ENCODE peak calls at places on chromosomes 12 and 14, in nine cellular contexts. One of them, this sample, is unnamed.

GRCh38 chr12:91349451-91349850 is 166.8 kb upstream of the DCN start:
- DNase-seq in fibroblast of mammary gland: peak; percentile 29
- DNase-seq in stimulated activated CD8-positive, alpha-beta memory T cell treated with anti-CD3 and anti-CD28 coated beads, Interleukin-4, amount 100 ng/mL, for 1 hour: no peak
- DNase-seq in ELR: no peak
- DNase-seq in hypothalamus: no peak
- DNase-seq in NCI-H1105 treated with DMSO at 0.1 percent for 48 hours: no peak
- DNase-seq in activated T-cell treated with anti-CD3 and anti-CD28 coated beads, Interleukin-2, amount 50 U/mL, for 72 hours: no peak
- DNase-seq in GM10248: no peak
- DNase-seq in SK-MEL-5: no peak
- DNase-seq in this sample: no peak

GRCh38 chr12:107894589-107894988 is 120.1 kb downstream of the ASCL4 start:
- DNase-seq in NCI-H1105 treated with DMSO at 0.1 percent for 48 hours: no peak
- DNase-seq in stimulated activated CD8-positive, alpha-beta memory T cell treated with anti-CD3 and anti-CD28 coated beads, Interleukin-4, amount 100 ng/mL, for 1 hour: no peak
- DNase-seq in fibroblast of mammary gland: peak; percentile 20
- DNase-seq in GM10248: no peak
- DNase-seq in SK-MEL-5: no peak
- DNase-seq in ELR: peak; percentile 60
- DNase-seq in hypothalamus: no peak
- DNase-seq in activated T-cell treated with anti-CD3 and anti-CD28 coated beads, Interleukin-2, amount 50 U/mL, for 72 hours: no peak
- DNase-seq in this sample: no peak

GRCh38 chr14:100193417-100194357 is 34.2 kb upstream of the DEGS2 start:
- DNase-seq in ELR: peak; percentile 19
- DNase-seq in stimulated activated CD8-positive, alpha-beta memory T cell treated with anti-CD3 and anti-CD28 coated beads, Interleukin-4, amount 100 ng/mL, for 1 hour: no peak
- DNase-seq in NCI-H1105 treated with DMSO at 0.1 percent for 48 hours: no peak
- DNase-seq in SK-MEL-5: peak; percentile 49
- DNase-seq in GM10248: peak; percentile 45
- DNase-seq in hypothalamus: peak; percentile 22
- DNase-seq in fibroblast of mammary gland: no peak
- DNase-seq in activated T-cell treated with anti-CD3 and anti-CD28 coated beads, Interleukin-2, amount 50 U/mL, for 72 hours: peak; percentile 22
- DNase-seq in this sample: no peak

GRCh38 chr12:131991816-131992430 is 42.2 kb downstream of the EP400 start:
- DNase-seq in SK-MEL-5: no peak
- DNase-seq in GM10248: no peak
- DNase-seq in fibroblast of mammary gland: no peak
- DNase-seq in ELR: no peak
- DNase-seq in NCI-H1105 treated with DMSO at 0.1 percent for 48 hours: no peak
- DNase-seq in stimulated activated CD8-positive, alpha-beta memory T cell treated with anti-CD3 and anti-CD28 coated beads, Interleukin-4, amount 100 ng/mL, for 1 hour: no peak
- DNase-seq in activated T-cell treated with anti-CD3 and anti-CD28 coated beads, Interleukin-2, amount 50 U/mL, for 72 hours: no peak
- DNase-seq in hypothalamus: no peak
- DNase-seq in this sample: no peak

GRCh38 chr12:57272337-57273151 is 21.6 kb upstream of the STAC3 start:
- DNase-seq in NCI-H1105 treated with DMSO at 0.1 percent for 48 hours: no peak
- DNase-seq in ELR: peak; percentile 20
- DNase-seq in activated T-cell treated with anti-CD3 and anti-CD28 coated beads, Interleukin-2, amount 50 U/mL, for 72 hours: no peak
- DNase-seq in fibroblast of mammary gland: peak; percentile 38
- DNase-seq in SK-MEL-5: no peak
- DNase-seq in hypothalamus: no peak
- DNase-seq in stimulated activated CD8-positive, alpha-beta memory T cell treated with anti-CD3 and anti-CD28 coated beads, Interleukin-4, amount 100 ng/mL, for 1 hour: no peak
- DNase-seq in GM10248: no peak
- DNase-seq in this sample: peak; percentile 65

GRCh38 chr12:99911076-99911475 is 73.7 kb downstream of the ANKS1B start:
- DNase-seq in GM10248: no peak
- DNase-seq in SK-MEL-5: peak; percentile 38
- DNase-seq in fibroblast of mammary gland: peak; percentile 95
- DNase-seq in NCI-H1105 treated with DMSO at 0.1 percent for 48 hours: no peak
- DNase-seq in hypothalamus: no peak
- DNase-seq in stimulated activated CD8-positive, alpha-beta memory T cell treated with anti-CD3 and anti-CD28 coated beads, Interleukin-4, amount 100 ng/mL, for 1 hour: no peak
- DNase-seq in activated T-cell treated with anti-CD3 and anti-CD28 coated beads, Interleukin-2, amount 50 U/mL, for 72 hours: no peak
- DNase-seq in ELR: peak; percentile 92
- DNase-seq in this sample: peak; percentile 91

GRCh38 chr12:5964913-5965900 is 20.1 kb upstream of the ANO2 start:
- DNase-seq in ELR: no peak
- DNase-seq in hypothalamus: no peak
- DNase-seq in NCI-H1105 treated with DMSO at 0.1 percent for 48 hours: no peak
- DNase-seq in stimulated activated CD8-positive, alpha-beta memory T cell treated with anti-CD3 and anti-CD28 coated beads, Interleukin-4, amount 100 ng/mL, for 1 hour: no peak
- DNase-seq in activated T-cell treated with anti-CD3 and anti-CD28 coated beads, Interleukin-2, amount 50 U/mL, for 72 hours: no peak
- DNase-seq in fibroblast of mammary gland: no peak
- DNase-seq in SK-MEL-5: no peak
- DNase-seq in GM10248: no peak
- DNase-seq in this sample: no peak

GRCh38 chr12:132154941-132155770 is 10.9 kb downstream of the NOC4L start:
- DNase-seq in ELR: peak; percentile 32
- DNase-seq in activated T-cell treated with anti-CD3 and anti-CD28 coated beads, Interleukin-2, amount 50 U/mL, for 72 hours: peak; percentile 37
- DNase-seq in SK-MEL-5: no peak
- DNase-seq in GM10248: no peak
- DNase-seq in NCI-H1105 treated with DMSO at 0.1 percent for 48 hours: no peak
- DNase-seq in hypothalamus: no peak
- DNase-seq in fibroblast of mammary gland: no peak
- DNase-seq in stimulated activated CD8-positive, alpha-beta memory T cell treated with anti-CD3 and anti-CD28 coated beads, Interleukin-4, amount 100 ng/mL, for 1 hour: no peak
- DNase-seq in this sample: peak; percentile 20

GRCh38 chr14:32682219-32682618 is 256.5 kb upstream of the NPAS3 start:
- DNase-seq in stimulated activated CD8-positive, alpha-beta memory T cell treated with anti-CD3 and anti-CD28 coated beads, Interleukin-4, amount 100 ng/mL, for 1 hour: no peak
- DNase-seq in activated T-cell treated with anti-CD3 and anti-CD28 coated beads, Interleukin-2, amount 50 U/mL, for 72 hours: no peak
- DNase-seq in GM10248: no peak
- DNase-seq in fibroblast of mammary gland: no peak
- DNase-seq in NCI-H1105 treated with DMSO at 0.1 percent for 48 hours: peak; percentile 5
- DNase-seq in ELR: no peak
- DNase-seq in SK-MEL-5: no peak
- DNase-seq in hypothalamus: peak; percentile 8
- DNase-seq in this sample: no peak

GRCh38 chr12:29581641-29582040 is 84.2 kb upstream of the OVCH1 start:
- DNase-seq in fibroblast of mammary gland: peak; percentile 75
- DNase-seq in ELR: no peak
- DNase-seq in hypothalamus: no peak
- DNase-seq in stimulated activated CD8-positive, alpha-beta memory T cell treated with anti-CD3 and anti-CD28 coated beads, Interleukin-4, amount 100 ng/mL, for 1 hour: no peak
- DNase-seq in GM10248: no peak
- DNase-seq in activated T-cell treated with anti-CD3 and anti-CD28 coated beads, Interleukin-2, amount 50 U/mL, for 72 hours: no peak
- DNase-seq in SK-MEL-5: no peak
- DNase-seq in NCI-H1105 treated with DMSO at 0.1 percent for 48 hours: no peak
- DNase-seq in this sample: peak; percentile 90

GRCh38 chr14:43587183-43587582 is 919.9 kb downstream of the FSCB start:
- DNase-seq in NCI-H1105 treated with DMSO at 0.1 percent for 48 hours: no peak
- DNase-seq in fibroblast of mammary gland: no peak
- DNase-seq in hypothalamus: no peak
- DNase-seq in ELR: no peak
- DNase-seq in SK-MEL-5: no peak
- DNase-seq in GM10248: no peak
- DNase-seq in activated T-cell treated with anti-CD3 and anti-CD28 coated beads, Interleukin-2, amount 50 U/mL, for 72 hours: no peak
- DNase-seq in stimulated activated CD8-positive, alpha-beta memory T cell treated with anti-CD3 and anti-CD28 coated beads, Interleukin-4, amount 100 ng/mL, for 1 hour: no peak
- DNase-seq in this sample: no peak

GRCh38 chr12:57619434-57620244 is 8.4 kb downstream of the ARHGEF25 start:
- DNase-seq in hypothalamus: no peak
- DNase-seq in stimulated activated CD8-positive, alpha-beta memory T cell treated with anti-CD3 and anti-CD28 coated beads, Interleukin-4, amount 100 ng/mL, for 1 hour: no peak
- DNase-seq in ELR: no peak
- DNase-seq in NCI-H1105 treated with DMSO at 0.1 percent for 48 hours: no peak
- DNase-seq in fibroblast of mammary gland: no peak
- DNase-seq in activated T-cell treated with anti-CD3 and anti-CD28 coated beads, Interleukin-2, amount 50 U/mL, for 72 hours: peak; percentile 37
- DNase-seq in GM10248: peak; percentile 28
- DNase-seq in SK-MEL-5: no peak
- DNase-seq in this sample: no peak

GRCh38 chr12:118922405-118922804 is 58.9 kb upstream of the SRRM4 start:
- DNase-seq in SK-MEL-5: peak; percentile 17
- DNase-seq in stimulated activated CD8-positive, alpha-beta memory T cell treated with anti-CD3 and anti-CD28 coated beads, Interleukin-4, amount 100 ng/mL, for 1 hour: no peak
- DNase-seq in hypothalamus: no peak
- DNase-seq in ELR: no peak
- DNase-seq in GM10248: no peak
- DNase-seq in fibroblast of mammary gland: no peak
- DNase-seq in NCI-H1105 treated with DMSO at 0.1 percent for 48 hours: no peak
- DNase-seq in activated T-cell treated with anti-CD3 and anti-CD28 coated beads, Interleukin-2, amount 50 U/mL, for 72 hours: no peak
- DNase-seq in this sample: no peak

This sample was measured in amniotic epithelial cell.